ENCODE peak calls at places on chromosomes 5 and 9, in five cellular contexts. One of them, this sample, is unnamed.

GRCh38 chr5:147092044-147092443 is 142.8 kb upstream of the STK32A start:
- DNase-seq in left colon: no peak
- DNase-seq in activated naive CD8-positive, alpha-beta T cell treated with anti-CD3 and anti-CD28 coated beads, Interleukin-2, amount 10 ng/mL, durations not matched to agents 7 days and 5 days: no peak
- DNase-seq in activated CD4-positive, alpha-beta T cell treated with anti-CD3 and anti-CD28 coated beads, Interleukin-2, amount 10 ng/mL, durations not matched to agents 7 days and 5 days: no peak
- DNase-seq in A172: no peak
- DNase-seq in this sample: no peak

GRCh38 chr9:96487949-96488348 is 38.0 kb downstream of the HABP4 start:
- DNase-seq in activated CD4-positive, alpha-beta T cell treated with anti-CD3 and anti-CD28 coated beads, Interleukin-2, amount 10 ng/mL, durations not matched to agents 7 days and 5 days: no peak
- DNase-seq in left colon: no peak
- DNase-seq in A172: no peak
- DNase-seq in activated naive CD8-positive, alpha-beta T cell treated with anti-CD3 and anti-CD28 coated beads, Interleukin-2, amount 10 ng/mL, durations not matched to agents 7 days and 5 days: no peak
- DNase-seq in this sample: no peak

GRCh38 chr5:152309926-152310450 is 95.1 kb downstream of the NMUR2 start:
- DNase-seq in activated naive CD8-positive, alpha-beta T cell treated with anti-CD3 and anti-CD28 coated beads, Interleukin-2, amount 10 ng/mL, durations not matched to agents 7 days and 5 days: no peak
- DNase-seq in activated CD4-positive, alpha-beta T cell treated with anti-CD3 and anti-CD28 coated beads, Interleukin-2, amount 10 ng/mL, durations not matched to agents 7 days and 5 days: no peak
- DNase-seq in left colon: no peak
- DNase-seq in A172: no peak
- DNase-seq in this sample: no peak

GRCh38 chr5:67195406-67196275 is 958 bp downstream of the CD180 start:
- DNase-seq in activated CD4-positive, alpha-beta T cell treated with anti-CD3 and anti-CD28 coated beads, Interleukin-2, amount 10 ng/mL, durations not matched to agents 7 days and 5 days: no peak
- DNase-seq in left colon: no peak
- DNase-seq in A172: no peak
- DNase-seq in activated naive CD8-positive, alpha-beta T cell treated with anti-CD3 and anti-CD28 coated beads, Interleukin-2, amount 10 ng/mL, durations not matched to agents 7 days and 5 days: no peak
- DNase-seq in this sample: no peak

GRCh38 chr9:114366334-114367128 is 21.3 kb downstream of the AKNA start:
- DNase-seq in A172: peak
- DNase-seq in left colon: no peak
- DNase-seq in activated CD4-positive, alpha-beta T cell treated with anti-CD3 and anti-CD28 coated beads, Interleukin-2, amount 10 ng/mL, durations not matched to agents 7 days and 5 days: peak
- DNase-seq in activated naive CD8-positive, alpha-beta T cell treated with anti-CD3 and anti-CD28 coated beads, Interleukin-2, amount 10 ng/mL, durations not matched to agents 7 days and 5 days: no peak
- DNase-seq in this sample: no peak

GRCh38 chr5:71830626-71831539 is 111.8 kb downstream of the CARTPT start:
- DNase-seq in activated CD4-positive, alpha-beta T cell treated with anti-CD3 and anti-CD28 coated beads, Interleukin-2, amount 10 ng/mL, durations not matched to agents 7 days and 5 days: no peak
- DNase-seq in A172: peak
- DNase-seq in left colon: no peak
- DNase-seq in activated naive CD8-positive, alpha-beta T cell treated with anti-CD3 and anti-CD28 coated beads, Interleukin-2, amount 10 ng/mL, durations not matched to agents 7 days and 5 days: no peak
- DNase-seq in this sample: no peak

GRCh38 chr9:88464851-88465250 is 70.1 kb upstream of the NXNL2 start:
- DNase-seq in A172: no peak
- DNase-seq in left colon: no peak
- DNase-seq in activated CD4-positive, alpha-beta T cell treated with anti-CD3 and anti-CD28 coated beads, Interleukin-2, amount 10 ng/mL, durations not matched to agents 7 days and 5 days: no peak
- DNase-seq in activated naive CD8-positive, alpha-beta T cell treated with anti-CD3 and anti-CD28 coated beads, Interleukin-2, amount 10 ng/mL, durations not matched to agents 7 days and 5 days: no peak
- DNase-seq in this sample: no peak

GRCh38 chr9:127903557-127904475 is 4.4 kb upstream of the ST6GALNAC6 start:
- DNase-seq in A172: peak
- DNase-seq in activated naive CD8-positive, alpha-beta T cell treated with anti-CD3 and anti-CD28 coated beads, Interleukin-2, amount 10 ng/mL, durations not matched to agents 7 days and 5 days: peak
- DNase-seq in activated CD4-positive, alpha-beta T cell treated with anti-CD3 and anti-CD28 coated beads, Interleukin-2, amount 10 ng/mL, durations not matched to agents 7 days and 5 days: peak
- DNase-seq in left colon: peak
- DNase-seq in this sample: peak

GRCh38 chr5:157335534-157336422 is 69.9 kb downstream of the CYFIP2 start:
- DNase-seq in activated CD4-positive, alpha-beta T cell treated with anti-CD3 and anti-CD28 coated beads, Interleukin-2, amount 10 ng/mL, durations not matched to agents 7 days and 5 days: no peak
- DNase-seq in activated naive CD8-positive, alpha-beta T cell treated with anti-CD3 and anti-CD28 coated beads, Interleukin-2, amount 10 ng/mL, durations not matched to agents 7 days and 5 days: no peak
- DNase-seq in A172: no peak
- DNase-seq in left colon: no peak
- DNase-seq in this sample: no peak

GRCh38 chr5:178434851-178435250 is 155.3 kb downstream of the COL23A1 start:
- DNase-seq in left colon: no peak
- DNase-seq in activated naive CD8-positive, alpha-beta T cell treated with anti-CD3 and anti-CD28 coated beads, Interleukin-2, amount 10 ng/mL, durations not matched to agents 7 days and 5 days: no peak
- DNase-seq in activated CD4-positive, alpha-beta T cell treated with anti-CD3 and anti-CD28 coated beads, Interleukin-2, amount 10 ng/mL, durations not matched to agents 7 days and 5 days: no peak
- DNase-seq in A172: no peak
- DNase-seq in this sample: no peak

GRCh38 chr9:125421591-125422181 is 160.1 kb downstream of the GAPVD1 start:
- DNase-seq in left colon: no peak
- DNase-seq in activated CD4-positive, alpha-beta T cell treated with anti-CD3 and anti-CD28 coated beads, Interleukin-2, amount 10 ng/mL, durations not matched to agents 7 days and 5 days: no peak
- DNase-seq in A172: no peak
- DNase-seq in activated naive CD8-positive, alpha-beta T cell treated with anti-CD3 and anti-CD28 coated beads, Interleukin-2, amount 10 ng/mL, durations not matched to agents 7 days and 5 days: no peak
- DNase-seq in this sample: no peak

GRCh38 chr5:131180407-131180806 is 9.7 kb downstream of the LYRM7 start:
- DNase-seq in activated CD4-positive, alpha-beta T cell treated with anti-CD3 and anti-CD28 coated beads, Interleukin-2, amount 10 ng/mL, durations not matched to agents 7 days and 5 days: no peak
- DNase-seq in left colon: no peak
- DNase-seq in A172: no peak
- DNase-seq in activated naive CD8-positive, alpha-beta T cell treated with anti-CD3 and anti-CD28 coated beads, Interleukin-2, amount 10 ng/mL, durations not matched to agents 7 days and 5 days: no peak
- DNase-seq in this sample: no peak

GRCh38 chr9:101711330-101711941 is 27.0 kb downstream of the GRIN3A start:
- DNase-seq in A172: peak
- DNase-seq in activated CD4-positive, alpha-beta T cell treated with anti-CD3 and anti-CD28 coated beads, Interleukin-2, amount 10 ng/mL, durations not matched to agents 7 days and 5 days: peak
- DNase-seq in left colon: no peak
- DNase-seq in activated naive CD8-positive, alpha-beta T cell treated with anti-CD3 and anti-CD28 coated beads, Interleukin-2, amount 10 ng/mL, durations not matched to agents 7 days and 5 days: no peak
- DNase-seq in this sample: no peak

GRCh38 chr5:58459860-58460726 is at the start of gene PLK2:
- DNase-seq in left colon: peak
- DNase-seq in activated naive CD8-positive, alpha-beta T cell treated with anti-CD3 and anti-CD28 coated beads, Interleukin-2, amount 10 ng/mL, durations not matched to agents 7 days and 5 days: peak
- DNase-seq in activated CD4-positive, alpha-beta T cell treated with anti-CD3 and anti-CD28 coated beads, Interleukin-2, amount 10 ng/mL, durations not matched to agents 7 days and 5 days: peak
- DNase-seq in A172: peak
- DNase-seq in this sample: peak

GRCh38 chr9:114621975-114622609 is 11.0 kb downstream of the TMEM268 start:
- DNase-seq in A172: peak
- DNase-seq in activated CD4-positive, alpha-beta T cell treated with anti-CD3 and anti-CD28 coated beads, Interleukin-2, amount 10 ng/mL, durations not matched to agents 7 days and 5 days: no peak
- DNase-seq in left colon: no peak
- DNase-seq in activated naive CD8-positive, alpha-beta T cell treated with anti-CD3 and anti-CD28 coated beads, Interleukin-2, amount 10 ng/mL, durations not matched to agents 7 days and 5 days: no peak
- DNase-seq in this sample: no peak

GRCh38 chr9:110257097-110257955 is 1.0 kb upstream of the TXN start:
- DNase-seq in activated CD4-positive, alpha-beta T cell treated with anti-CD3 and anti-CD28 coated beads, Interleukin-2, amount 10 ng/mL, durations not matched to agents 7 days and 5 days: peak
- DNase-seq in left colon: peak
- DNase-seq in A172: peak
- DNase-seq in activated naive CD8-positive, alpha-beta T cell treated with anti-CD3 and anti-CD28 coated beads, Interleukin-2, amount 10 ng/mL, durations not matched to agents 7 days and 5 days: peak
- DNase-seq in this sample: peak

GRCh38 chr9:69476797-69477196 is 151.8 kb downstream of the ENTREP1 start:
- DNase-seq in left colon: no peak
- DNase-seq in activated CD4-positive, alpha-beta T cell treated with anti-CD3 and anti-CD28 coated beads, Interleukin-2, amount 10 ng/mL, durations not matched to agents 7 days and 5 days: no peak
- DNase-seq in A172: no peak
- DNase-seq in activated naive CD8-positive, alpha-beta T cell treated with anti-CD3 and anti-CD28 coated beads, Interleukin-2, amount 10 ng/mL, durations not matched to agents 7 days and 5 days: no peak
- DNase-seq in this sample: no peak

GRCh38 chr5:81154725-81155124 is 78.4 kb upstream of the CKMT2 start:
- DNase-seq in left colon: no peak
- DNase-seq in activated CD4-positive, alpha-beta T cell treated with anti-CD3 and anti-CD28 coated beads, Interleukin-2, amount 10 ng/mL, durations not matched to agents 7 days and 5 days: no peak
- DNase-seq in A172: no peak
- DNase-seq in activated naive CD8-positive, alpha-beta T cell treated with anti-CD3 and anti-CD28 coated beads, Interleukin-2, amount 10 ng/mL, durations not matched to agents 7 days and 5 days: no peak
- DNase-seq in this sample: no peak

GRCh38 chr5:107359033-107359915 is 311.5 kb downstream of the EFNA5 start:
- DNase-seq in A172: peak
- DNase-seq in left colon: no peak
- DNase-seq in activated CD4-positive, alpha-beta T cell treated with anti-CD3 and anti-CD28 coated beads, Interleukin-2, amount 10 ng/mL, durations not matched to agents 7 days and 5 days: no peak
- DNase-seq in activated naive CD8-positive, alpha-beta T cell treated with anti-CD3 and anti-CD28 coated beads, Interleukin-2, amount 10 ng/mL, durations not matched to agents 7 days and 5 days: no peak
- DNase-seq in this sample: no peak

GRCh38 chr9:5326187-5326586 is 13.5 kb downstream of the RLN1 start:
- DNase-seq in left colon: no peak
- DNase-seq in A172: no peak
- DNase-seq in activated naive CD8-positive, alpha-beta T cell treated with anti-CD3 and anti-CD28 coated beads, Interleukin-2, amount 10 ng/mL, durations not matched to agents 7 days and 5 days: no peak
- DNase-seq in activated CD4-positive, alpha-beta T cell treated with anti-CD3 and anti-CD28 coated beads, Interleukin-2, amount 10 ng/mL, durations not matched to agents 7 days and 5 days: no peak
- DNase-seq in this sample: no peak

GRCh38 chr5:113123563-113123962 is 147.0 kb downstream of the DCP2 start:
- DNase-seq in activated CD4-positive, alpha-beta T cell treated with anti-CD3 and anti-CD28 coated beads, Interleukin-2, amount 10 ng/mL, durations not matched to agents 7 days and 5 days: no peak
- DNase-seq in A172: peak
- DNase-seq in activated naive CD8-positive, alpha-beta T cell treated with anti-CD3 and anti-CD28 coated beads, Interleukin-2, amount 10 ng/mL, durations not matched to agents 7 days and 5 days: no peak
- DNase-seq in left colon: no peak
- DNase-seq in this sample: no peak

GRCh38 chr9:127224883-127225739 is 39.5 kb upstream of the GARNL3 start:
- DNase-seq in A172: peak
- DNase-seq in activated naive CD8-positive, alpha-beta T cell treated with anti-CD3 and anti-CD28 coated beads, Interleukin-2, amount 10 ng/mL, durations not matched to agents 7 days and 5 days: peak
- DNase-seq in activated CD4-positive, alpha-beta T cell treated with anti-CD3 and anti-CD28 coated beads, Interleukin-2, amount 10 ng/mL, durations not matched to agents 7 days and 5 days: peak
- DNase-seq in left colon: peak
- DNase-seq in this sample: peak

GRCh38 chr9:133427658-133428348 is 5.6 kb downstream of the ADAMTS13 start:
- DNase-seq in activated naive CD8-positive, alpha-beta T cell treated with anti-CD3 and anti-CD28 coated beads, Interleukin-2, amount 10 ng/mL, durations not matched to agents 7 days and 5 days: no peak
- DNase-seq in activated CD4-positive, alpha-beta T cell treated with anti-CD3 and anti-CD28 coated beads, Interleukin-2, amount 10 ng/mL, durations not matched to agents 7 days and 5 days: no peak
- DNase-seq in left colon: no peak
- DNase-seq in A172: no peak
- DNase-seq in this sample: no peak

GRCh38 chr5:43281840-43282658 is 31.2 kb downstream of the HMGCS1 start:
- DNase-seq in activated naive CD8-positive, alpha-beta T cell treated with anti-CD3 and anti-CD28 coated beads, Interleukin-2, amount 10 ng/mL, durations not matched to agents 7 days and 5 days: no peak
- DNase-seq in A172: peak
- DNase-seq in activated CD4-positive, alpha-beta T cell treated with anti-CD3 and anti-CD28 coated beads, Interleukin-2, amount 10 ng/mL, durations not matched to agents 7 days and 5 days: no peak
- DNase-seq in left colon: no peak
- DNase-seq in this sample: no peak

GRCh38 chr9:132164604-132165362 is 2.9 kb downstream of the NTNG2 start:
- DNase-seq in activated naive CD8-positive, alpha-beta T cell treated with anti-CD3 and anti-CD28 coated beads, Interleukin-2, amount 10 ng/mL, durations not matched to agents 7 days and 5 days: no peak
- DNase-seq in left colon: no peak
- DNase-seq in A172: no peak
- DNase-seq in activated CD4-positive, alpha-beta T cell treated with anti-CD3 and anti-CD28 coated beads, Interleukin-2, amount 10 ng/mL, durations not matched to agents 7 days and 5 days: no peak
- DNase-seq in this sample: no peak

GRCh38 chr5:146164382-146164781 is 18.1 kb downstream of the LARS1 start:
- DNase-seq in A172: no peak
- DNase-seq in left colon: no peak
- DNase-seq in activated naive CD8-positive, alpha-beta T cell treated with anti-CD3 and anti-CD28 coated beads, Interleukin-2, amount 10 ng/mL, durations not matched to agents 7 days and 5 days: no peak
- DNase-seq in activated CD4-positive, alpha-beta T cell treated with anti-CD3 and anti-CD28 coated beads, Interleukin-2, amount 10 ng/mL, durations not matched to agents 7 days and 5 days: no peak
- DNase-seq in this sample: no peak

GRCh38 chr9:11457809-11458785 is 845.3 kb upstream of the PTPRD start:
- DNase-seq in activated CD4-positive, alpha-beta T cell treated with anti-CD3 and anti-CD28 coated beads, Interleukin-2, amount 10 ng/mL, durations not matched to agents 7 days and 5 days: no peak
- DNase-seq in left colon: no peak
- DNase-seq in A172: peak
- DNase-seq in activated naive CD8-positive, alpha-beta T cell treated with anti-CD3 and anti-CD28 coated beads, Interleukin-2, amount 10 ng/mL, durations not matched to agents 7 days and 5 days: no peak
- DNase-seq in this sample: no peak

GRCh38 chr5:148786456-148786855 is 40.0 kb upstream of the ADRB2 start:
- DNase-seq in activated naive CD8-positive, alpha-beta T cell treated with anti-CD3 and anti-CD28 coated beads, Interleukin-2, amount 10 ng/mL, durations not matched to agents 7 days and 5 days: no peak
- DNase-seq in A172: no peak
- DNase-seq in left colon: no peak
- DNase-seq in activated CD4-positive, alpha-beta T cell treated with anti-CD3 and anti-CD28 coated beads, Interleukin-2, amount 10 ng/mL, durations not matched to agents 7 days and 5 days: no peak
- DNase-seq in this sample: no peak

GRCh38 chr9:79809931-79810330 is 238.2 kb downstream of the TLE4 start:
- DNase-seq in activated CD4-positive, alpha-beta T cell treated with anti-CD3 and anti-CD28 coated beads, Interleukin-2, amount 10 ng/mL, durations not matched to agents 7 days and 5 days: no peak
- DNase-seq in activated naive CD8-positive, alpha-beta T cell treated with anti-CD3 and anti-CD28 coated beads, Interleukin-2, amount 10 ng/mL, durations not matched to agents 7 days and 5 days: no peak
- DNase-seq in A172: peak
- DNase-seq in left colon: no peak
- DNase-seq in this sample: no peak

GRCh38 chr9:134061688-134062371 is 6.0 kb downstream of the BRD3 start:
- DNase-seq in left colon: peak
- DNase-seq in activated CD4-positive, alpha-beta T cell treated with anti-CD3 and anti-CD28 coated beads, Interleukin-2, amount 10 ng/mL, durations not matched to agents 7 days and 5 days: no peak
- DNase-seq in A172: no peak
- DNase-seq in activated naive CD8-positive, alpha-beta T cell treated with anti-CD3 and anti-CD28 coated beads, Interleukin-2, amount 10 ng/mL, durations not matched to agents 7 days and 5 days: no peak
- DNase-seq in this sample: peak

GRCh38 chr5:75509956-75510355 is 1.5 kb downstream of the CERT1 start:
- DNase-seq in activated CD4-positive, alpha-beta T cell treated with anti-CD3 and anti-CD28 coated beads, Interleukin-2, amount 10 ng/mL, durations not matched to agents 7 days and 5 days: no peak
- DNase-seq in A172: peak
- DNase-seq in left colon: no peak
- DNase-seq in activated naive CD8-positive, alpha-beta T cell treated with anti-CD3 and anti-CD28 coated beads, Interleukin-2, amount 10 ng/mL, durations not matched to agents 7 days and 5 days: no peak
- DNase-seq in this sample: no peak

This sample was measured in mucosa of descending colon.